ENCODE peak calls at places on chromosomes 1 and 21, in seven cellular contexts. Q is coronary artery, M is upper lobe of right lung, N is psoas muscle, X is IMR-90, S is esophagus squamous epithelium, P is colonic mucosa. R is an unnamed sample.

GRCh38 chr1:218570456-218570855 is 225.3 kb downstream of the TGFB2 start:
- DNase-seq in Q (no peak), M (no peak), N (no peak), X (no peak), S (no peak), P (no peak), R (no peak)

GRCh38 chr1:30695481-30695880 is 27.9 kb downstream of the MATN1 start:
- DNase-seq in Q (no peak), M (no peak), N (peak; percentile 86), X (no peak), S (no peak), P (no peak), R (no peak)

GRCh38 chr21:37072239-37072987 is 458 bp downstream of the PIGP start:
- DNase-seq in Q (no peak), M (peak; percentile 92), N (no peak), X (peak; percentile 89), S (no peak), P (peak; percentile 74), R (no peak)

GRCh38 chr1:182851825-182852224 is 12.7 kb downstream of the DHX9 start:
- DNase-seq in Q (no peak), M (no peak), N (no peak), X (no peak), S (no peak), P (no peak), R (no peak)

GRCh38 chr1:235952950-235953615 is 86.4 kb upstream of the LYST start:
- DNase-seq in Q (no peak), M (no peak), N (no peak), X (no peak), S (no peak), P (no peak), R (no peak)

GRCh38 chr1:154955039-154955717 is 721 bp downstream of the PBXIP1 start:
- DNase-seq in Q (peak; percentile 85), M (no peak), N (peak; percentile 71), X (peak; percentile 82), S (no peak), P (peak; percentile 63), R (peak; percentile 51)

GRCh38 chr1:205535866-205536758 is 31.6 kb downstream of the CDK18 start:
- DNase-seq in Q (peak; percentile 62), M (peak; percentile 35), N (peak; percentile 36), X (no peak), S (no peak), P (peak; percentile 16), R (peak; percentile 6)

GRCh38 chr1:151853411-151853930 is at the start of gene THEM5:
- DNase-seq in Q (peak; percentile 50), M (no peak), N (no peak), X (no peak), S (no peak), P (no peak), R (no peak)

GRCh38 chr1:87106158-87106557 is 191.7 kb downstream of the HS2ST1 start:
- DNase-seq in Q (no peak), M (no peak), N (no peak), X (no peak), S (no peak), P (no peak), R (no peak)

GRCh38 chr21:42452401-42453018 is 43.5 kb downstream of the RSPH1 start:
- DNase-seq in Q (no peak), M (no peak), N (no peak), X (no peak), S (no peak), P (no peak), R (no peak)

GRCh38 chr1:88014126-88014525 is 669.9 kb upstream of the PKN2 start:
- DNase-seq in Q (no peak), M (no peak), N (no peak), X (no peak), S (no peak), P (no peak), R (peak; percentile 54)

GRCh38 chr1:109769335-109770078 is 5.8 kb upstream of the EPS8L3 start:
- DNase-seq in Q (no peak), M (peak; percentile 40), N (peak; percentile 28), X (peak; percentile 95), S (no peak), P (peak; percentile 15), R (no peak)

GRCh38 chr1:221439734-221440436 is 302.0 kb downstream of the DUSP10 start:
- DNase-seq in Q (no peak), M (no peak), N (no peak), X (peak; percentile 98), S (no peak), P (no peak), R (no peak)

GRCh38 chr1:177741476-177741875 is 228.4 kb downstream of the SEC16B start:
- DNase-seq in Q (no peak), M (no peak), N (no peak), X (no peak), S (no peak), P (no peak), R (no peak)

GRCh38 chr1:75130312-75130677 is 3.9 kb upstream of the LHX8 start:
- DNase-seq in Q (no peak), M (no peak), N (no peak), X (no peak), S (no peak), P (no peak), R (no peak)

GRCh38 chr1:226723640-226724532 is 15.2 kb downstream of the ITPKB start:
- DNase-seq in Q (no peak), M (no peak), N (no peak), X (peak; percentile 73), S (no peak), P (no peak), R (peak; percentile 31)

DNA sequence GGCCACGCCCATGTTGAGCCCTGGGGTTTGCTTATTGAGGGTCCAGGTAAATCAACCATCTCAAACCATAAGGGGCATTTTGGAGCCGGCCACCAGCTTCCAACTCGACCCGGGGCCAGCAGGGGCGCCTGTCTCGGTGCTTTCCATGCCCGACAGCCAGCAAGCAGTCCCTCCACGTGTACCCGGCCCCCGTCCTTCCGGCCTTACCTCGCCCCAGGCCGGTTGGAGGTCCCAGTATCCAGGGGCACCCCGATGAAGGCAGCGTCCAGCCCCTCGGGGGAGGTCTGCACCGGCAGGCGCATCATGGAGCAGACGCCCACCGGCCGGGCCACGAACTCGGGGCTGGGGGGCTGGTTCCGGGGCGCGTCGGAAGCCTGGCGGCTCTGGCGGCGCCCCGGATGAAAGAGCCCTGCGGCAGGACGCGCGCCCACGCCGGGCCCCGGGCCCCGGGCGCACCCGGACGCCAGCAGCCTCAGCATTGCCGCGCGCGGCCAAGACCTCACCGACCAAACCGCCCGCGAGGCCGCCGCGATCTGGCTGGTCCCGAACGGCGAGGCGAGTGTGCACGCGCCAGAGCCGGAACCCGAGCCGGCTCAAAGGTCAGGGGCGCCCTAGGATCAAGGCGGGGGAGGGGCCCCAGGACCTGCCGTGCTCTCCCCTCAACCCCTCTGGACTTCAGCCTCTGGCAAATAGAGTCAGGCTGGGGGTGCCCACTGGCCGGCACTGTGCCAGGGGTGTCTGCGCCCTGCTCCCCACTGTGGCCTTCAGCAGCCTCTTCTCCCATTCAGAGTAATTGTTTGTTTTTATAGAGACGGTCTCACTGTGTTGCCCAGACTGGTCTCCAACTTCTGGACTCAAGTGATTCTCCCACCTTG is at the start of gene AGMAT:
- DNase-seq in Q (no peak), M (peak; percentile 69), N (peak; percentile 63), X (no peak), S (no peak), P (peak; percentile 76), R (peak; percentile 46)
- TF ChIP-seq CTCF in Q (no peak), M (peak; percentile 24), N (peak; percentile 29), X (peak; percentile 19), S (no peak), P (no peak), R (no peak)

DNA sequence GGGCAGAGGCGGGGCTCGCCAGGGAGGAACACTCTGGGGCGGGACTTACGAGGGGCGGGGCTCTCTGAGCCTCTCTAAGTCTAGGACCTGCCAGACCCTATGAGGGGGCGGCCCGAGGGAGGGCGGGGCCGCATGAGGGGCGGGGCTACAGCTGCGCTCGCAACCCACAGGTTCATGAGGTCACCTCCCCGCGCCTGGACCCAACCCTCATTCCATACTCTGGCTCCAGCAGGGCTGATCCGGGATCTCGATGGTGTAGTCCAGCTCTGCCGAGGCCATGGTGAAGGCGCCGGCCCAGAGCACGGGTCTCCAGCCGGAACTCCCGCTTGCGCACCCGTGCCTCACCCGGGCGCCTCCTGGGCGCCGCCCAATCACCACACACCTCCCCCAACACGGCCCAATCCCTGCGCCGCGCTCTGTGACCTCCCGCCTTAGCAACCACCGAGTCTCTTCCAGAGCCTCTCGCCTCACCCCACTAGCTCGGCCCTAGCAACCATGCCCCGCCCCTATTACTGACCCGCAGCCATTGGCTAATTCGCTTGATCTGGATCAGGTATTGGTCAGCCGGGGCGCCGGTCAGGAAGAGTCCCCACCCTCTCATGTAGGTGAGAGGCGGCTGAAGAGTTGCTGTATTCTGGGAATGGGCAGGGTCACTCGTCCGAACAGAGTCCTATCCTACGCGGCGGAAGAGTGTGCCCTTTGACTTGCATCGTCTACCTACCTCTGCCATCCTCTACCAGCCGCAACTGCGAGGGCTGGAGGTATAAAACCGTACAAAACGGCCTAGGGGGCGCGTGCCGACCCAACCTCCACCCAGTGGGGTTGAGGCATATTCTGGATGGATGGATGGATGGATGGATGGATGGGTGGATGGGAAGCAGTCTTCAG is at the start of the genes ARMH1 and TMEM53:
- DNase-seq in Q (peak; percentile 100), M (peak; percentile 99), N (peak; percentile 99), X (peak; percentile 98), S (peak; percentile 98), P (peak; percentile 100), R (peak; percentile 100)
- TF ChIP-seq CTCF in Q (no peak), M (no peak), N (no peak), X (no peak), S (no peak), P (no peak), R (no peak)

DNA sequence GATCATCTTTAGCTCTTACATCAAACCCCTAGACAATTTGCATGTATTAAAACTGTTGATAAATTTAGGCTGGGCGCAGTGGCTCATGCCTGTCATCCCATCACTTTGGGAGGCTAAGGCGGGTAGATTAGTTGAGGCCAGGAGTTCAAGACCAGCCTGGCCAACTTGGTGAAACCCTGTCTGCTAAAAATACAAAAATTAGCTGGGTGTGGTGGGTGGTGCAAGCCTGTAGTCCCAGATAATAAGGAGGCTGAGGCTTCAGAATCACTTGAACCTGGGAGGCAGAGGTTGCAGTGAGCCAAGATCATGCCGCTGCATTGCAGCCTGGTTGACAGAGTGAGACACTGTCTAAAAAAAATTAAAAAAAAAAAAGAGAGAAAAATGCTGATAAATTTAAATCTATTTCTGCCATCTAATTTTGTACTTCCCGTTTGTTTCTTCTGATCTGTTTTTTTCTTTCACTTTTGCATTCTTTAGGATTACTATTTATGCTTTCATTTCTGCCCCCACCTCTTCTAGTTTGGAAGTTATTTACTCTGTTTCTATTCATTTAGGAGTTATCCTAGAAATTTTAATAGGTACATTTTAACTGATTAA is 3.1 kb upstream of the DENND1B start:
- DNase-seq in Q (no peak), M (no peak), N (no peak), X (no peak), S (no peak), P (no peak), R (no peak)
- TF ChIP-seq CTCF in Q (no peak), M (no peak), N (no peak), X (no peak), S (no peak), P (no peak), R (no peak)

DNA sequence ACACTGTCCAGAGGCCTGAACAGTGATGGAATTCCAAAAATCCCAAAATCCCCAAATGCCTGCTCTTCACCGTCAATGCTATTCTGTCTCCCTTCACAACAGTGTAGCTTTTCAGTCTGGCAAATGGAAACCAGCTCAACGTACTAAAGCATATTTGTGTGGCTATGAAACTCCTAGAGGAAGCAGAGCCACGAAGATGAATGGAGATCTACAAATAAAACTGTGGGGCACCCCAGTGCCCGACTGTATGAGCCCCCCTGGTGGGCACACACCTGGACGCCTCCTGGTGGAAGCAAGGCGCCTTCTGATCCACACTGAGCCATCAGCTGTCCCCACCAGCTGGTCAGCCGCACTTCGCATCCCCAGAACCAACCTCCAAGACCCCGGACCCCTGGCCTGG is 129.1 kb upstream of the SOD1 start:
- DNase-seq in Q (no peak), M (peak; percentile 26), N (no peak), X (no peak), S (no peak), P (no peak), R (no peak)
- TF ChIP-seq CTCF in Q (no peak), M (no peak), N (no peak), X (no peak), S (no peak), P (no peak), R (no peak)